ENCODE peak calls at places on chromosome 5, in nine cellular contexts. One of them, this sample, is unnamed.

GRCh38 chr5:82352146-82352791 is 74.1 kb upstream of the RPS23 start:
- DNase-seq in ascending aorta: no peak
- DNase-seq in fibroblast of lung: no peak
- DNase-seq in choroid plexus epithelial cell: no peak
- DNase-seq in foreskin fibroblast: no peak
- DNase-seq in left ventricle myocardium inferior: no peak
- DNase-seq in upper lobe of left lung: no peak
- DNase-seq in CD4-positive, alpha-beta memory T cell: no peak
- DNase-seq in fibroblast of the aortic adventitia: peak; percentile 30
- DNase-seq in this sample: no peak

GRCh38 chr5:127942246-127943060 is 141.1 kb upstream of the SLC12A2 start:
- DNase-seq in ascending aorta: no peak
- DNase-seq in fibroblast of lung: peak; percentile 22
- DNase-seq in choroid plexus epithelial cell: peak; percentile 54
- DNase-seq in foreskin fibroblast: peak; percentile 37
- DNase-seq in left ventricle myocardium inferior: no peak
- DNase-seq in upper lobe of left lung: no peak
- DNase-seq in CD4-positive, alpha-beta memory T cell: no peak
- DNase-seq in fibroblast of the aortic adventitia: no peak
- DNase-seq in this sample: no peak

GRCh38 chr5:14009575-14009974 is 65.1 kb upstream of the DNAH5 start:
- DNase-seq in ascending aorta: no peak
- DNase-seq in fibroblast of lung: no peak
- DNase-seq in choroid plexus epithelial cell: no peak
- DNase-seq in foreskin fibroblast: no peak
- DNase-seq in left ventricle myocardium inferior: no peak
- DNase-seq in upper lobe of left lung: no peak
- DNase-seq in CD4-positive, alpha-beta memory T cell: no peak
- DNase-seq in fibroblast of the aortic adventitia: no peak
- DNase-seq in this sample: no peak

GRCh38 chr5:1358726-1359025 is 13.8 kb upstream of the CLPTM1L start:
- DNase-seq in ascending aorta: no peak
- DNase-seq in fibroblast of lung: no peak
- DNase-seq in choroid plexus epithelial cell: no peak
- DNase-seq in foreskin fibroblast: no peak
- DNase-seq in left ventricle myocardium inferior: no peak
- DNase-seq in upper lobe of left lung: no peak
- DNase-seq in CD4-positive, alpha-beta memory T cell: no peak
- DNase-seq in fibroblast of the aortic adventitia: no peak
- DNase-seq in this sample: no peak

GRCh38 chr5:126031989-126032716 is 391.1 kb upstream of the GRAMD2B start:
- DNase-seq in ascending aorta: no peak
- DNase-seq in fibroblast of lung: peak; percentile 82
- DNase-seq in choroid plexus epithelial cell: peak; percentile 86
- DNase-seq in foreskin fibroblast: peak; percentile 69
- DNase-seq in left ventricle myocardium inferior: peak; percentile 68
- DNase-seq in upper lobe of left lung: no peak
- DNase-seq in CD4-positive, alpha-beta memory T cell: no peak
- DNase-seq in fibroblast of the aortic adventitia: peak; percentile 87
- DNase-seq in this sample: peak; percentile 69

GRCh38 chr5:10724799-10725507 is 36.1 kb downstream of the DAP start:
- DNase-seq in ascending aorta: peak; percentile 81
- DNase-seq in fibroblast of lung: peak; percentile 95
- DNase-seq in choroid plexus epithelial cell: peak; percentile 84
- DNase-seq in foreskin fibroblast: peak; percentile 59
- DNase-seq in left ventricle myocardium inferior: peak; percentile 65
- DNase-seq in upper lobe of left lung: peak; percentile 58
- DNase-seq in CD4-positive, alpha-beta memory T cell: no peak
- DNase-seq in fibroblast of the aortic adventitia: peak; percentile 96
- DNase-seq in this sample: peak; percentile 40

GRCh38 chr5:177542816-177543472 is 11.4 kb downstream of the FAM193B start:
- DNase-seq in ascending aorta: no peak
- DNase-seq in fibroblast of lung: no peak
- DNase-seq in choroid plexus epithelial cell: no peak
- DNase-seq in foreskin fibroblast: no peak
- DNase-seq in left ventricle myocardium inferior: no peak
- DNase-seq in upper lobe of left lung: no peak
- DNase-seq in CD4-positive, alpha-beta memory T cell: no peak
- DNase-seq in fibroblast of the aortic adventitia: no peak
- DNase-seq in this sample: no peak

GRCh38 chr5:55226027-55226933 is 835 bp downstream of the MCIDAS start:
- DNase-seq in ascending aorta: no peak
- DNase-seq in fibroblast of lung: no peak
- DNase-seq in choroid plexus epithelial cell: no peak
- DNase-seq in foreskin fibroblast: peak; percentile 34
- DNase-seq in left ventricle myocardium inferior: no peak
- DNase-seq in upper lobe of left lung: peak; percentile 88
- DNase-seq in CD4-positive, alpha-beta memory T cell: peak; percentile 33
- DNase-seq in fibroblast of the aortic adventitia: peak; percentile 25
- DNase-seq in this sample: no peak

GRCh38 chr5:149135536-149136201 is 5.6 kb upstream of the ABLIM3 start:
- DNase-seq in ascending aorta: no peak
- DNase-seq in fibroblast of lung: peak; percentile 97
- DNase-seq in choroid plexus epithelial cell: peak; percentile 80
- DNase-seq in foreskin fibroblast: peak; percentile 95
- DNase-seq in left ventricle myocardium inferior: no peak
- DNase-seq in upper lobe of left lung: no peak
- DNase-seq in CD4-positive, alpha-beta memory T cell: no peak
- DNase-seq in fibroblast of the aortic adventitia: peak; percentile 35
- DNase-seq in this sample: peak; percentile 90

GRCh38 chr5:151278845-151279244 is 24.7 kb downstream of the SLC36A3 start:
- DNase-seq in ascending aorta: no peak
- DNase-seq in fibroblast of lung: no peak
- DNase-seq in choroid plexus epithelial cell: no peak
- DNase-seq in foreskin fibroblast: no peak
- DNase-seq in left ventricle myocardium inferior: no peak
- DNase-seq in upper lobe of left lung: no peak
- DNase-seq in CD4-positive, alpha-beta memory T cell: no peak
- DNase-seq in fibroblast of the aortic adventitia: no peak
- DNase-seq in this sample: no peak

GRCh38 chr5:10151656-10152055 is 98.0 kb downstream of the ATPSCKMT start:
- DNase-seq in ascending aorta: no peak
- DNase-seq in fibroblast of lung: no peak
- DNase-seq in choroid plexus epithelial cell: peak; percentile 14
- DNase-seq in foreskin fibroblast: no peak
- DNase-seq in left ventricle myocardium inferior: no peak
- DNase-seq in upper lobe of left lung: no peak
- DNase-seq in CD4-positive, alpha-beta memory T cell: no peak
- DNase-seq in fibroblast of the aortic adventitia: no peak
- DNase-seq in this sample: no peak

GRCh38 chr5:133398646-133399081 is 213.7 kb downstream of the FSTL4 start:
- DNase-seq in ascending aorta: peak; percentile 38
- DNase-seq in fibroblast of lung: no peak
- DNase-seq in choroid plexus epithelial cell: no peak
- DNase-seq in foreskin fibroblast: no peak
- DNase-seq in left ventricle myocardium inferior: no peak
- DNase-seq in upper lobe of left lung: no peak
- DNase-seq in CD4-positive, alpha-beta memory T cell: no peak
- DNase-seq in fibroblast of the aortic adventitia: no peak
- DNase-seq in this sample: no peak

GRCh38 chr5:95901676-95902646 is 59.7 kb downstream of the ELL2 start:
- DNase-seq in ascending aorta: no peak
- DNase-seq in fibroblast of lung: peak; percentile 60
- DNase-seq in choroid plexus epithelial cell: peak; percentile 58
- DNase-seq in foreskin fibroblast: peak; percentile 62
- DNase-seq in left ventricle myocardium inferior: no peak
- DNase-seq in upper lobe of left lung: no peak
- DNase-seq in CD4-positive, alpha-beta memory T cell: no peak
- DNase-seq in fibroblast of the aortic adventitia: peak; percentile 32
- DNase-seq in this sample: peak; percentile 48

GRCh38 chr5:72210913-72211670 is 103.8 kb downstream of the MAP1B start:
- DNase-seq in ascending aorta: peak; percentile 66
- DNase-seq in fibroblast of lung: peak; percentile 68
- DNase-seq in choroid plexus epithelial cell: peak; percentile 85
- DNase-seq in foreskin fibroblast: peak; percentile 81
- DNase-seq in left ventricle myocardium inferior: peak; percentile 57
- DNase-seq in upper lobe of left lung: no peak
- DNase-seq in CD4-positive, alpha-beta memory T cell: no peak
- DNase-seq in fibroblast of the aortic adventitia: peak; percentile 88
- DNase-seq in this sample: peak; percentile 75

GRCh38 chr5:54120473-54120872 is 189.9 kb downstream of the ARL15 start:
- DNase-seq in ascending aorta: no peak
- DNase-seq in fibroblast of lung: no peak
- DNase-seq in choroid plexus epithelial cell: no peak
- DNase-seq in foreskin fibroblast: no peak
- DNase-seq in left ventricle myocardium inferior: no peak
- DNase-seq in upper lobe of left lung: no peak
- DNase-seq in CD4-positive, alpha-beta memory T cell: no peak
- DNase-seq in fibroblast of the aortic adventitia: no peak
- DNase-seq in this sample: no peak

GRCh38 chr5:67652212-67652611 is 455.6 kb upstream of the CD180 start:
- DNase-seq in ascending aorta: no peak
- DNase-seq in fibroblast of lung: no peak
- DNase-seq in choroid plexus epithelial cell: no peak
- DNase-seq in foreskin fibroblast: no peak
- DNase-seq in left ventricle myocardium inferior: no peak
- DNase-seq in upper lobe of left lung: no peak
- DNase-seq in CD4-positive, alpha-beta memory T cell: no peak
- DNase-seq in fibroblast of the aortic adventitia: no peak
- DNase-seq in this sample: no peak

GRCh38 chr5:50874277-50874984 is 208.0 kb downstream of the PARP8 start:
- DNase-seq in ascending aorta: no peak
- DNase-seq in fibroblast of lung: no peak
- DNase-seq in choroid plexus epithelial cell: no peak
- DNase-seq in foreskin fibroblast: no peak
- DNase-seq in left ventricle myocardium inferior: no peak
- DNase-seq in upper lobe of left lung: no peak
- DNase-seq in CD4-positive, alpha-beta memory T cell: no peak
- DNase-seq in fibroblast of the aortic adventitia: no peak
- DNase-seq in this sample: no peak
- H3K4me3 ChIP-seq in ascending aorta: no peak overlapping the region
- H3K4me3 ChIP-seq in fibroblast of lung: no peak overlapping the region
- H3K4me3 ChIP-seq in choroid plexus epithelial cell: no peak overlapping the region
- H3K4me3 ChIP-seq in foreskin fibroblast: no peak overlapping the region
- H3K4me3 ChIP-seq in left ventricle myocardium inferior: no peak overlapping the region
- H3K4me3 ChIP-seq in upper lobe of left lung: no peak overlapping the region
- H3K4me3 ChIP-seq in CD4-positive, alpha-beta memory T cell: no peak overlapping the region
- H3K4me3 ChIP-seq in fibroblast of the aortic adventitia: no peak overlapping the region
- H3K4me3 ChIP-seq in this sample: no peak overlapping the region

DNA sequence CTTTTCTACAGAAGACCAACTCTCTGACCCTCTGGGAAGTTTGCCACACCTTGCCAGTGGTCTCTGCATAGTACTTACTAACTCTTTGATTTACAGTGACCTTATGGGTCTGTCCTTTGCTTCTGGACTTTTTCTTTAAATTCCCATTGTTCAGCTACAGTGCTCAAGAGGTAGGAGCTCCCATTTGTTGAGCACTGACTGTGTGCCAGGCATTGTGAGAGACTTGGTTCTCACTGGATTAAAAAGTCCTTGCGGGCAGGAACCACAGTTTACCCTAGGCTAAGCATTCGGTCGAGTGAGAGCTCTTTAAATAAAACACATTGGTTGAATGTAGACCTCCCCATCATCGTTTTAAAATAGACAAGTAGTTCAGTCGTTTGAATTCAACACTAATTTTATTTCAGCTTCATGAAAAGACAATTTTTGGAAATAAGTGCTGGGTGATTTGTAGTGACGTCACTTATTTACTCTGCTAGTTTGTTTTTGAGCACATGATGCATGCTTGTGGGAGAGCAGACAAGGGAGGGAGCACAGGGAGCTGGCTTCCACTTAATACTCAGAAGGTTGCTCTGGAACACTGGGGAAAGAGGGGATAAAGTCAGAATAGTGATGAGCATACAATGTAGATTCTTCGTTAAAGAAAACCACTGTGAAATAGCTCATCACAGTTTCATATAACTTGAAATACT is 27.1 kb downstream of the RASGRF2 start:
- DNase-seq in ascending aorta: no peak
- DNase-seq in fibroblast of lung: peak; percentile 17
- DNase-seq in choroid plexus epithelial cell: no peak
- DNase-seq in foreskin fibroblast: no peak
- DNase-seq in left ventricle myocardium inferior: no peak
- DNase-seq in upper lobe of left lung: no peak
- DNase-seq in CD4-positive, alpha-beta memory T cell: no peak
- DNase-seq in fibroblast of the aortic adventitia: no peak
- DNase-seq in this sample: no peak
- H3K4me3 ChIP-seq in ascending aorta: no peak overlapping the region
- H3K4me3 ChIP-seq in fibroblast of lung: no peak overlapping the region
- H3K4me3 ChIP-seq in choroid plexus epithelial cell: no peak overlapping the region
- H3K4me3 ChIP-seq in foreskin fibroblast: no peak overlapping the region
- H3K4me3 ChIP-seq in left ventricle myocardium inferior: peak overlapping the region; percentile 39
- H3K4me3 ChIP-seq in upper lobe of left lung: no peak overlapping the region
- H3K4me3 ChIP-seq in CD4-positive, alpha-beta memory T cell: no peak overlapping the region
- H3K4me3 ChIP-seq in fibroblast of the aortic adventitia: no peak overlapping the region
- H3K4me3 ChIP-seq in this sample: no peak overlapping the region

DNA sequence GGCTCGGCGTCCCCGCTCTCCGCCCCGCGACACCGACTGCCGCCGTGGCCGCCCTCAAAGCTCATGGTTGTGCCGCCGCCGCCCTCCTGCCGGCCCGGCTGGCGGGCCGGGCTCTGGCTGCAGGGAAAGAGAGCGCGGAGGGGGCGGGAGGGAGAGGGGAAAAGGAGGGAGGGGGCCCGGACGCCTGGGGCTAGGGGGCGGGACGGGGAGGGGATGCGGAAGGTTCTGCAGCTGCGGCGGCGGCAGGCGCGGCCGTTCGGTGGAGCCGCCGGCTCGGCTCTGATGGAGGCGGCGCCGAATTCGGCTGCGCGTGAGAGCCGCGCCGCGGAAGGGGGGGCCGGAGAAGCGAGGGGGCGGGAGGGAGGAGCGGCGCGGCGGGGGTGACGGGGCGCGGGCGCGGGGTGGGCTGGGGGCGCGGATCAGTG is at the start of gene MARCHF11:
- DNase-seq in ascending aorta: no peak
- DNase-seq in fibroblast of lung: no peak
- DNase-seq in choroid plexus epithelial cell: no peak
- DNase-seq in foreskin fibroblast: no peak
- DNase-seq in left ventricle myocardium inferior: no peak
- DNase-seq in upper lobe of left lung: no peak
- DNase-seq in CD4-positive, alpha-beta memory T cell: no peak
- DNase-seq in fibroblast of the aortic adventitia: no peak
- DNase-seq in this sample: no peak
- H3K4me3 ChIP-seq in ascending aorta: peak within 1 kb of the TSS; percentile 36
- H3K4me3 ChIP-seq in fibroblast of lung: no peak within 1 kb of the TSS
- H3K4me3 ChIP-seq in choroid plexus epithelial cell: peak within 1 kb of the TSS; percentile 48
- H3K4me3 ChIP-seq in foreskin fibroblast: no peak within 1 kb of the TSS
- H3K4me3 ChIP-seq in left ventricle myocardium inferior: peak within 1 kb of the TSS; percentile 67
- H3K4me3 ChIP-seq in upper lobe of left lung: no peak within 1 kb of the TSS
- H3K4me3 ChIP-seq in CD4-positive, alpha-beta memory T cell: no peak within 1 kb of the TSS
- H3K4me3 ChIP-seq in fibroblast of the aortic adventitia: no peak within 1 kb of the TSS
- H3K4me3 ChIP-seq in this sample: peak within 1 kb of the TSS; percentile 23

DNA sequence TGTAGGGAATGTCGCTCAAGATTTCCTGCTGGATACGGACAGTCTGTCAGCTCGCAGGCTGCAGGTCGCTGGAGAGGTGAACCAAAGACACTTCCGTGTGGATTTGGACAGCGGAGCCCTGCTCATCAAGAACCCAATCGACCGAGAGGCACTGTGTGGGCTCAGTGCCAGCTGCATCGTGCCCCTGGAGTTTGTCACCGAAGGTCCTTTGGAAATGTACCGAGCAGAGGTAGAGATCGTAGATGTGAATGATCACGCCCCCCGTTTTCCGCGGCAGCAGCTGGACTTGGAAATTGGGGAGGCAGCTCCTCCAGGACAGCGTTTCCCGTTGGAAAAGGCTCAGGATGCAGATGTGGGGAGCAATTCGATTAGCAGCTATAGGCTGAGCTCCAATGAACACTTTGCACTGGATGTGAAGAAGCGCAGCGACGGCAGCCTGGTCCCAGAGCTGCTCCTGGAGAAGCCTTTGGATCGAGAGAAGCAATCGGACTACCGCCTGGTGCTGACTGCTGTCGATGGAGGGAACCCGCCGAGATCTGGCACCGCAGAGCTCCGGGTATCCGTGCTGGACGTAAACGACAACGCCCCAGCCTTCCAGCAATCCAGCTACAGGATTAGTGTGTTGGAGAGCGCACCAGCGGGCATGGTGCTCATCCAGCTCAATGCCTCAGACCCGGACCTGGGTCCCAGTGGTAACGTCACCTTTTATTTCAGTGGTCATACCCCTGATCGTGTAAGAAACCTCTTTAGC is 650 bp downstream of the PCDHGC4 start:
- DNase-seq in ascending aorta: no peak
- DNase-seq in fibroblast of lung: no peak
- DNase-seq in choroid plexus epithelial cell: no peak
- DNase-seq in foreskin fibroblast: no peak
- DNase-seq in left ventricle myocardium inferior: no peak
- DNase-seq in upper lobe of left lung: peak; percentile 55
- DNase-seq in CD4-positive, alpha-beta memory T cell: no peak
- DNase-seq in fibroblast of the aortic adventitia: no peak
- DNase-seq in this sample: no peak
- H3K4me3 ChIP-seq in ascending aorta: peak overlapping the region; percentile 62
- H3K4me3 ChIP-seq in fibroblast of lung: no peak overlapping the region
- H3K4me3 ChIP-seq in choroid plexus epithelial cell: peak overlapping the region; percentile 55
- H3K4me3 ChIP-seq in foreskin fibroblast: peak overlapping the region; percentile 31
- H3K4me3 ChIP-seq in left ventricle myocardium inferior: peak overlapping the region; percentile 60
- H3K4me3 ChIP-seq in upper lobe of left lung: no peak overlapping the region
- H3K4me3 ChIP-seq in CD4-positive, alpha-beta memory T cell: no peak overlapping the region
- H3K4me3 ChIP-seq in fibroblast of the aortic adventitia: no peak overlapping the region
- H3K4me3 ChIP-seq in this sample: peak overlapping the region; percentile 26

This sample was measured in skeletal muscle cell.